ENCODE peak calls at places on chromosome X, in four cellular contexts. One of them, this sample, is unnamed.

GRCh38 chrX:53184836-53185235 is 40.2 kb downstream of the KDM5C start:
- DNase-seq in endothelial cell: no peak
- DNase-seq in body of pancreas: no peak
- DNase-seq in nephron progenitor cell: no peak
- DNase-seq in this sample: no peak

GRCh38 chrX:129230850-129231512 is 292.3 kb downstream of the SMARCA1 start:
- DNase-seq in endothelial cell: no peak
- DNase-seq in body of pancreas: no peak
- DNase-seq in nephron progenitor cell: no peak
- DNase-seq in this sample: no peak

GRCh38 chrX:17488036-17488435 is 113.0 kb downstream of the NHS start:
- DNase-seq in endothelial cell: no peak
- DNase-seq in nephron progenitor cell: no peak
- DNase-seq in body of pancreas: no peak
- DNase-seq in this sample: no peak

GRCh38 chrX:83759872-83760271 is 101.1 kb upstream of the CYLC1 start:
- DNase-seq in nephron progenitor cell: no peak
- DNase-seq in body of pancreas: no peak
- DNase-seq in endothelial cell: no peak
- DNase-seq in this sample: no peak

GRCh38 chrX:79161655-79162054 is 17.2 kb downstream of the GPR174 start:
- DNase-seq in body of pancreas: no peak
- DNase-seq in endothelial cell: no peak
- DNase-seq in nephron progenitor cell: no peak
- DNase-seq in this sample: no peak

GRCh38 chrX:122625821-122626220 is 558.3 kb upstream of the GRIA3 start:
- DNase-seq in endothelial cell: no peak
- DNase-seq in nephron progenitor cell: no peak
- DNase-seq in body of pancreas: no peak
- DNase-seq in this sample: no peak

GRCh38 chrX:111410451-111410850 is 1.5 kb downstream of the DCX start:
- DNase-seq in endothelial cell: no peak
- DNase-seq in body of pancreas: no peak
- DNase-seq in nephron progenitor cell: no peak
- DNase-seq in this sample: peak

GRCh38 chrX:87409113-87409841 is 108.3 kb upstream of the KLHL4 start:
- DNase-seq in body of pancreas: peak
- DNase-seq in nephron progenitor cell: no peak
- DNase-seq in endothelial cell: no peak
- DNase-seq in this sample: no peak

GRCh38 chrX:8988456-8988855 is 45.5 kb downstream of the FAM9B start:
- DNase-seq in endothelial cell: no peak
- DNase-seq in body of pancreas: no peak
- DNase-seq in nephron progenitor cell: no peak
- DNase-seq in this sample: no peak

GRCh38 chrX:3712080-3712869 is 1.2 kb downstream of the PRKX start:
- DNase-seq in nephron progenitor cell: peak
- DNase-seq in endothelial cell: peak
- DNase-seq in body of pancreas: peak
- DNase-seq in this sample: peak

GRCh38 chrX:138775501-138775900 is 64.0 kb upstream of the FGF13 start:
- DNase-seq in nephron progenitor cell: no peak
- DNase-seq in endothelial cell: no peak
- DNase-seq in body of pancreas: no peak
- DNase-seq in this sample: no peak

GRCh38 chrX:43345166-43345565 is 310.9 kb upstream of the MAOA start:
- DNase-seq in body of pancreas: no peak
- DNase-seq in nephron progenitor cell: no peak
- DNase-seq in endothelial cell: no peak
- DNase-seq in this sample: no peak

GRCh38 chrX:17616936-17617335 is 120.4 kb upstream of the SCML1 start:
- DNase-seq in body of pancreas: no peak
- DNase-seq in endothelial cell: no peak
- DNase-seq in nephron progenitor cell: no peak
- DNase-seq in this sample: no peak

GRCh38 chrX:103211012-103211715 is 3.7 kb upstream of the BEX4 start:
- DNase-seq in endothelial cell: peak
- DNase-seq in body of pancreas: peak
- DNase-seq in nephron progenitor cell: peak
- DNase-seq in this sample: peak

GRCh38 chrX:63657821-63658220 is 127.2 kb downstream of the ARHGEF9 start:
- DNase-seq in body of pancreas: no peak
- DNase-seq in nephron progenitor cell: no peak
- DNase-seq in endothelial cell: no peak
- DNase-seq in this sample: no peak

GRCh38 chrX:63930140-63930539 is 145.1 kb upstream of the ARHGEF9 start:
- DNase-seq in endothelial cell: peak
- DNase-seq in body of pancreas: peak
- DNase-seq in nephron progenitor cell: peak
- DNase-seq in this sample: no peak

GRCh38 chrX:28888421-28888820 is 301.2 kb downstream of the IL1RAPL1 start:
- DNase-seq in endothelial cell: no peak
- DNase-seq in nephron progenitor cell: no peak
- DNase-seq in body of pancreas: no peak
- DNase-seq in this sample: no peak

GRCh38 chrX:119194631-119195030 is 41.5 kb upstream of the PGRMC1 start:
- DNase-seq in body of pancreas: no peak
- DNase-seq in nephron progenitor cell: no peak
- DNase-seq in endothelial cell: no peak
- DNase-seq in this sample: no peak

GRCh38 chrX:2697306-2697705 is 6.2 kb downstream of the CD99 start:
- DNase-seq in body of pancreas: no peak
- DNase-seq in endothelial cell: no peak
- DNase-seq in nephron progenitor cell: no peak
- DNase-seq in this sample: no peak

GRCh38 chrX:118807151-118808017 is 16.2 kb upstream of the ZCCHC12 start:
- DNase-seq in body of pancreas: peak
- DNase-seq in nephron progenitor cell: peak
- DNase-seq in endothelial cell: peak
- DNase-seq in this sample: peak

GRCh38 chrX:101191217-101191750 is 28.3 kb upstream of the DRP2 start:
- DNase-seq in endothelial cell: peak
- DNase-seq in nephron progenitor cell: peak
- DNase-seq in body of pancreas: peak
- DNase-seq in this sample: peak

GRCh38 chrX:29724316-29724715 is 491.0 kb upstream of the MAGEB2 start:
- DNase-seq in endothelial cell: no peak
- DNase-seq in nephron progenitor cell: no peak
- DNase-seq in body of pancreas: no peak
- DNase-seq in this sample: no peak

GRCh38 chrX:49291615-49292337 is 11.7 kb upstream of the GAGE10 start:
- DNase-seq in nephron progenitor cell: peak
- DNase-seq in body of pancreas: peak
- DNase-seq in endothelial cell: peak
- DNase-seq in this sample: peak

GRCh38 chrX:68912113-68912980 is 83.5 kb downstream of the EFNB1 start:
- DNase-seq in endothelial cell: no peak
- DNase-seq in nephron progenitor cell: peak
- DNase-seq in body of pancreas: no peak
- DNase-seq in this sample: peak

GRCh38 chrX:74250574-74250973 is 53.4 kb upstream of the ZCCHC13 start:
- DNase-seq in endothelial cell: no peak
- DNase-seq in nephron progenitor cell: no peak
- DNase-seq in body of pancreas: no peak
- DNase-seq in this sample: no peak

GRCh38 chrX:147779173-147779572 is 132.5 kb upstream of the FMR1 start:
- DNase-seq in endothelial cell: no peak
- DNase-seq in nephron progenitor cell: no peak
- DNase-seq in body of pancreas: no peak
- DNase-seq in this sample: no peak

GRCh38 chrX:71636438-71637252 is 18.3 kb upstream of the CXCR3 start:
- DNase-seq in endothelial cell: no peak
- DNase-seq in body of pancreas: no peak
- DNase-seq in nephron progenitor cell: no peak
- DNase-seq in this sample: no peak

GRCh38 chrX:102651242-102651967 is at the start of gene GPRASP1:
- DNase-seq in nephron progenitor cell: peak
- DNase-seq in body of pancreas: peak
- DNase-seq in endothelial cell: peak
- DNase-seq in this sample: peak

GRCh38 chrX:44596277-44596676 is 53.6 kb upstream of the FUNDC1 start:
- DNase-seq in endothelial cell: no peak
- DNase-seq in nephron progenitor cell: no peak
- DNase-seq in body of pancreas: no peak
- DNase-seq in this sample: no peak
- TF ChIP-seq CTCF in endothelial cell: no peak
- TF ChIP-seq CTCF in nephron progenitor cell: no peak
- TF ChIP-seq CTCF in body of pancreas: no peak
- TF ChIP-seq CTCF in this sample: no peak

GRCh38 chrX:14039344-14039743 is 9.7 kb upstream of the GEMIN8 start:
- DNase-seq in endothelial cell: peak
- DNase-seq in body of pancreas: peak
- DNase-seq in nephron progenitor cell: peak
- DNase-seq in this sample: peak
- TF ChIP-seq CTCF in endothelial cell: peak
- TF ChIP-seq CTCF in body of pancreas: peak
- TF ChIP-seq CTCF in nephron progenitor cell: peak
- TF ChIP-seq CTCF in this sample: peak

GRCh38 chrX:39477438-39478120 is 620.2 kb downstream of the BCOR start:
- DNase-seq in body of pancreas: peak
- DNase-seq in endothelial cell: peak
- DNase-seq in nephron progenitor cell: peak
- DNase-seq in this sample: peak
- TF ChIP-seq CTCF in body of pancreas: no peak
- TF ChIP-seq CTCF in endothelial cell: no peak
- TF ChIP-seq CTCF in nephron progenitor cell: peak
- TF ChIP-seq CTCF in this sample: no peak

GRCh38 chrX:150680974-150681373 is 12.2 kb upstream of the MTMR1 start:
- DNase-seq in nephron progenitor cell: no peak
- DNase-seq in body of pancreas: peak
- DNase-seq in endothelial cell: no peak
- DNase-seq in this sample: no peak
- TF ChIP-seq CTCF in nephron progenitor cell: peak
- TF ChIP-seq CTCF in body of pancreas: peak
- TF ChIP-seq CTCF in endothelial cell: no peak
- TF ChIP-seq CTCF in this sample: no peak